ENCODE peak calls at places on chromosomes 5 and 9, in eight cellular contexts. F is astrocyte, H is hepatocyte, T is pancreas, N is upper lobe of right lung, L is adrenal gland, W is GM20000, D is BJ. K is an unnamed sample.

GRCh38 chr9:16133556-16134227 is 580.8 kb downstream of the CCDC171 start:
- DNase-seq in T (no peak), D (no peak), W (peak), L (peak), N (no peak), F (peak), H (peak), K (peak)

GRCh38 chr9:27539479-27540441 is 10.1 kb upstream of the MOB3B start:
- DNase-seq in T (no peak), W (no peak), H (peak), L (peak), D (peak), F (peak), N (no peak), K (peak)

GRCh38 chr5:346229-346935 is 24.9 kb downstream of the AHRR start:
- DNase-seq in L (no peak), H (no peak), F (no peak), D (no peak), T (no peak), W (peak), N (no peak), K (no peak)

GRCh38 chr9:37904647-37905505 is 949 bp upstream of the SLC25A51 start:
- DNase-seq in W (peak), N (no peak), H (no peak), F (no peak), T (peak), L (peak), D (no peak), K (peak)

GRCh38 chr5:91849069-91849468 is 466.0 kb upstream of the ARRDC3 start:
- DNase-seq in W (no peak), L (no peak), F (no peak), N (no peak), H (no peak), T (no peak), D (no peak), K (no peak)

GRCh38 chr9:133973791-133974630 is 18.1 kb downstream of the VAV2 start:
- DNase-seq in N (peak), H (peak), L (peak), T (peak), F (no peak), W (no peak), D (no peak), K (no peak)

GRCh38 chr9:34070601-34071340 is 22.1 kb upstream of the UBAP2 start:
- DNase-seq in D (peak), N (no peak), H (peak), F (no peak), T (no peak), W (no peak), L (no peak), K (peak)

GRCh38 chr5:115126303-115126702 is 43.4 kb downstream of the TRIM36 start:
- DNase-seq in H (no peak), L (no peak), W (no peak), T (no peak), F (no peak), N (no peak), D (no peak), K (no peak)

GRCh38 chr5:177612215-177612673 is 12.3 kb downstream of the B4GALT7 start:
- DNase-seq in N (no peak), H (no peak), L (no peak), F (no peak), D (no peak), W (no peak), T (no peak), K (no peak)

GRCh38 chr5:115685480-115685879 is 59.6 kb upstream of the TMED7 start:
- DNase-seq in D (no peak), W (no peak), H (no peak), T (no peak), N (no peak), L (no peak), F (peak), K (no peak)

GRCh38 chr9:105901514-105902109 is 207.3 kb downstream of the TMEM38B start:
- DNase-seq in D (no peak), H (peak), N (no peak), L (peak), W (peak), T (no peak), F (peak), K (peak)

GRCh38 chr5:112604741-112605390 is 132.8 kb upstream of the APC start:
- DNase-seq in F (no peak), H (peak), L (no peak), T (no peak), W (peak), N (no peak), D (no peak), K (peak)
- TF ChIP-seq CTCF in F (no peak), H (peak), L (no peak), T (no peak), W (peak), N (no peak), D (no peak), K (no peak)

DNA sequence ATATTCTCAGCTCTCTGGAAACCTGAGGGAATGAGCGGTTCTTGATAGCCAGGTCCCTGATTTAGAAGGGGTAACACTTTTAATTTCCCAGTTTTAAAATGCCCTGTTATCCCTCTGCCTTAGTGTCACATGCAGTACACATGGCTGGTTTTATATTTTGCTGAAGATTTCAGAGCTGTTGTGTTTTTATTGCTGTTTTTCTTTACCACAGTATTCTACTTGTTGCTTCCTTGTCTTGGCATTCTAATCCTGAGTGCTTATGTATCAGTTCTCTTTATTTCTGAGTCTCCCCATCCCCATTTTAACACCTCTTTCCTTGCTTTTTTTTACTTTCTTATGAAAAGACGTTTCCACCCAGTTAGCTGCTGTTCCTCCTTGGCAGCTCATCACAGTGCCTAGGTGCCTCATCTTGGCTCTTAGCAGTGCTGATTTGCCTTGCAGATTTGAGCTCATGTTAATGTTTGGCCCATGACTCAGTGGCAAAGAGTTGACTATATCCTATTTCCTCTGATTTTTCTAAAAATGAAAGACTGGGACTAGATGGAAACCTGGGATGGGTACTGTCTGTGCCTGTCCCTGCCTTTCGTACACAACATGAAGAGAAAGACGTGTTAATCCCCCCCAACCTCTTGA is 3.7 kb downstream of the MTRR start:
- DNase-seq in L (no peak), D (no peak), T (no peak), N (no peak), F (no peak), H (no peak), W (no peak), K (no peak)
- TF ChIP-seq CTCF in L (no peak), D (no peak), T (no peak), N (no peak), F (no peak), H (no peak), W (no peak), K (no peak)

GRCh38 chr5:179749857-179750508 is 17.4 kb downstream of the MAML1 start:
- DNase-seq in F (no peak), D (no peak), L (no peak), T (no peak), N (peak), H (no peak), W (no peak), K (no peak)
- TF ChIP-seq CTCF in F (no peak), D (no peak), L (no peak), T (no peak), N (no peak), H (no peak), W (no peak), K (no peak)

GRCh38 chr9:130932220-130933069 is 6.6 kb downstream of the FIBCD1 start:
- DNase-seq in W (no peak), L (peak), N (peak), F (no peak), T (no peak), H (peak), D (no peak), K (no peak)
- TF ChIP-seq CTCF in W (no peak), L (no peak), N (peak), F (no peak), T (no peak), H (no peak), D (peak), K (peak)

GRCh38 chr5:28810751-28811136 is 1772.4 kb upstream of the CDH9 start:
- DNase-seq in L (no peak), F (no peak), T (no peak), H (no peak), W (no peak), N (no peak), D (no peak), K (no peak)
- TF ChIP-seq CTCF in L (no peak), F (no peak), T (no peak), H (no peak), W (no peak), N (no peak), D (no peak), K (no peak)

DNA sequence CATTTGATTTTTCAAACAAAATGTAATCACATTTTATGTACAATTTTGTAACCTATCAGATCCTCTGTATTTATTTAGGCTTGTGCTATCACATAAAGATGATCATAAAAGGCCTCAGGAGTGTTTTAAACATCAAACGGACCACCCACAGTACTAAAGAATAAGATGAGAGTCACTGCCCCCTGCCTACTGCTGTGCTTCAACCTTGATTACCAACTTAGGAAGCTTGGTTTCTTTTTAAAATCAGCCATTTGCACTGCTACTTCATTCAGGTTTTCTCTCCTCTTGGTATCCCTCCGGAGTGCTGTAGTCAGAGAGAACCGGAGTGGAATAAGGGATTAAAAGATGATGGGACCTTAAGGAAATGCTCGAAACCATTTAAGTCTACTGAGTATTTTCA is 6.9 kb downstream of the C7 start:
- DNase-seq in T (no peak), F (no peak), D (no peak), N (no peak), L (no peak), H (no peak), W (no peak), K (no peak)
- TF ChIP-seq CTCF in T (no peak), F (no peak), D (no peak), N (no peak), L (no peak), H (no peak), W (no peak), K (no peak)

GRCh38 chr5:95620870-95621838 is 1.3 kb downstream of the GPR150 start:
- DNase-seq in L (peak), N (peak), D (no peak), F (no peak), T (peak), H (peak), W (peak), K (no peak)
- TF ChIP-seq CTCF in L (no peak), N (no peak), D (no peak), F (no peak), T (no peak), H (peak), W (no peak), K (no peak)

GRCh38 chr5:65102501-65102825 is 333.7 kb downstream of the CWC27 start:
- DNase-seq in D (no peak), F (no peak), L (no peak), H (no peak), T (no peak), W (no peak), N (no peak), K (no peak)

GRCh38 chr5:65104831-65105230 is 336.1 kb downstream of the CWC27 start:
- DNase-seq in T (no peak), W (no peak), D (no peak), F (no peak), L (no peak), N (no peak), H (no peak), K (no peak)

GRCh38 chr5:65101706-65102105 is 333.0 kb downstream of the CWC27 start:
- DNase-seq in L (no peak), T (no peak), N (no peak), H (no peak), D (no peak), W (no peak), F (no peak), K (no peak)

GRCh38 chr5:65103674-65104035 is 334.9 kb downstream of the CWC27 start:
- DNase-seq in N (no peak), T (peak), L (no peak), D (no peak), F (no peak), H (no peak), W (no peak), K (no peak)

DNA sequence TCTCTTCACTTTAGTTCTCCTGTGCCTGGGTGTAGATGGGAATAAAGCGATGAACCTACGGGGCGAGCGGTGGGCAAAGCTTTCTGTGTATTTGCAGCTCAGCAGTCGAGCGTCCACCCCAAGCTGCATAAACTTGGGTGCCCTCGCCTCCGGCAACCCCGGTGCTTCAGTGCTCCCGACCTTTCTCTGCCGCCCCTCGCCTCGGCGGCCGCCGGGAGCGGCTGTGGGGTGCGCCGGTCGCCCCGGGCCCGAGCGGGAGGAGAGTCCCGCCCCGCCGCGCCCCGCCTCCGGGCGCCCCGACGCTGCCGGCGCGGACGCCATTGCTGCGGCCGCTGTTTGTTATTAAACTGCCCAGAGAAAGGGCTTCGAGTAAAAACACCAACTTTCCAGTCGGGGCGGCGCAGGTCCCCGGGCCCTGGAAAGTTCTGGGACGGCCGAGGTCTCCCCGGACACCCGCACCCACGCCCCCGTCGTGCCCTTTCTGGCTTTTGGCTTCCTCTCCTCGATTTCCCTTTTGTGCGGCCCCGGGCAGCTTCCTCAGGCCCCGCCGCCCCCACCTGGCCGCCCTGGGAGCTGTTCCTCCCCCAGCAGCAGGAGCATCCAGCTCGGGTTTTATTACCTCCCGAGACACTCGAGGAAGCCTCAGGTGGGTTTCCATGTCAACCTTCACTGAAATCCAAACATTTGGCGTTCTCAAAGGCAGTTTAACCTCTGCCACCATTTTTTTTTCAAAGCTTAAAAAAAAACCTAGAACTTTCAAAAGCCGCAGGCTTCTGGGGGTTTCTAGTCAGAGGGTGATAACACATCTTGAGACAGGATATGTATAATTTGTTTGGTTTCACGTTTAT is 334.3 kb downstream of the CWC27 start:
- DNase-seq in H (peak), W (peak), F (peak), L (peak), N (peak), D (no peak), T (peak), K (peak)
- TF ChIP-seq CTCF in H (no peak), W (no peak), F (no peak), L (no peak), N (peak), D (peak), T (no peak), K (peak)

DNA sequence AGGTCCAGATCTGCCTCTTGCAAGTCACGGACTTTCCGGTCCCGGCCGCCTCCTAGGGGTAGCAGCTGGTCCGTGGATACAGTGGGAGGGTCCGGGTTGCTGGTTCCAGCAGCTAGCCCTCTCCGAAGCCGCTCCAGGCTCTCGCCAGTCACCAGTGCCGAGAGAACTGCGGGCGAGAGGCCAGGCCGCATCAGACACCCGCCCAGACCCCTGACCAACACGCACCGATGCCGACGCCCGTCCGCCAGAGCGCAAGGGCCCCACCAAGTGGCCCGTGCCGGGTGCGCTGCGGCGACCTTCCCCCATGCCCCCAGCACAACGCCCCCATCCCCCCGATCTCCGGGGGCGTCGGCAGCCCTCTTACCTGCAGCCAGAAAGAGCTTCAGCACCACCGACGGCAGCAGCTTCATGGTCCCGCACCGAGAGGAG is 470 bp downstream of the HBEGF start:
- DNase-seq in L (peak), D (no peak), N (peak), W (no peak), T (peak), F (peak), H (peak), K (no peak)
- TF ChIP-seq CTCF in L (peak), D (peak), N (peak), W (peak), T (no peak), F (no peak), H (peak), K (peak)

DNA sequence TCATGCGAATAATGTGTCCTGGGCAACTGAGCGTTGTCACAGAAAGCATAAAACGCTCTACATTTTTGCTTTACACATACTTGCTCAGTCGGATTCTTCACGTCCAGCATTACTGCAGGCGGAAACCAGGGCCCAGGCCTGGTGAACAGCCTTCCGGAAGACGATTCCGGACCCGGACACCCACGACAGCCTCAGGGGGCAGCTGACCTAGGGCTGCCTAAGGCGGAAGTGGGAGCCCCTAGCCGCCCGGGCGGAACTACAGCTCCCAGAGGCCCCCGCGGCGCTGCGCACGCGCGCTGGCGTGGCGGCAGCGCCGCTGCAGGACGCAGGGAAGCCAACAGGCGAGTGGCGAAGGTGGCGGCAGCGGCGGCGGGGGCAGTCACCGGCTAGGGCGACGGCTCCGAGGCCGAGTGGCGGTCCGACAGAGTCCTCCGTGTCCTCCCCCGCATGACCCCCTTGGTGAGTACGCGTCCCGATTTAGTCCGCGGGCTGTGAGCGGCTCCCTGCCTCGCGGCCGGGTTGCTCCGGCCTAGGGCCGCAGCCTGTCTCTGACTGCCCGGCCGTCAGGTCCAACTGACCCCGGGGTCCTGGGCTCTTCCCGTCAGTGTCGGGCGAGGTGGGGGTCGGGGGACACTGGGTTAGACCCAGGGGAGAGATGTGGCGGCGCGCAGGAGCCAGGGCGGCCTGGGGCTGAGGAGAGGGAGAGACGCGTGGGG is at the start of gene GAPVD1:
- DNase-seq in T (peak), D (peak), N (peak), W (peak), L (peak), H (peak), F (peak), K (peak)
- TF ChIP-seq CTCF in T (peak), D (peak), N (no peak), W (peak), L (no peak), H (peak), F (peak), K (peak)